ENCODE peak calls at places on chromosomes 16 and 17, in seven cellular contexts. B is astrocyte of the cerebellum, Z is Peyer's patch, R is body of pancreas, A is colonic mucosa, O is mammary epithelial cell, D is foreskin fibroblast. U is an unnamed sample.

GRCh38 chr16:10929853-10930754 is 12.2 kb downstream of the DEXI start:
- DNase-seq in B (no peak), Z (no peak), R (peak), A (no peak), O (no peak), D (no peak), U (no peak)

GRCh38 chr17:17506893-17507464 is 10.8 kb upstream of the RASD1 start:
- DNase-seq in B (no peak), Z (no peak), R (peak), A (peak), O (no peak), D (no peak), U (no peak)

GRCh38 chr17:67608691-67609090 is 109.0 kb upstream of the NOL11 start:
- DNase-seq in B (peak), Z (no peak), R (no peak), A (no peak), O (peak), D (peak), U (peak)

GRCh38 chr16:50861451-50861850 is 119.6 kb downstream of the CYLD start:
- DNase-seq in B (no peak), Z (no peak), R (no peak), A (no peak), O (no peak), D (no peak), U (no peak)

GRCh38 chr16:30030841-30031413 is at the start of gene TLCD3B:
- DNase-seq in B (no peak), Z (no peak), R (no peak), A (no peak), O (no peak), D (no peak), U (no peak)

GRCh38 chr16:67672306-67672705 is 5.7 kb downstream of the C16orf86 start:
- DNase-seq in B (no peak), Z (no peak), R (no peak), A (no peak), O (no peak), D (no peak), U (no peak)

GRCh38 chr16:65763640-65764305 is 602.7 kb upstream of the CDH5 start:
- DNase-seq in B (no peak), Z (no peak), R (no peak), A (no peak), O (no peak), D (no peak), U (no peak)

GRCh38 chr16:85379041-85380001 is 233.8 kb upstream of the GSE1 start:
- DNase-seq in B (no peak), Z (no peak), R (no peak), A (no peak), O (no peak), D (no peak), U (no peak)

GRCh38 chr16:63652091-63652490 is 1469.8 kb downstream of the CDH11 start:
- DNase-seq in B (no peak), Z (no peak), R (no peak), A (no peak), O (no peak), D (no peak), U (no peak)

GRCh38 chr16:90023078-90023447 is 3.8 kb upstream of the DBNDD1 start:
- DNase-seq in B (no peak), Z (no peak), R (no peak), A (no peak), O (no peak), D (peak), U (no peak)

GRCh38 chr17:3964203-3965122 is at the start of gene ATP2A3:
- DNase-seq in B (no peak), Z (peak), R (peak), A (peak), O (no peak), D (peak), U (no peak)

GRCh38 chr17:67746704-67747571 is 29.2 kb downstream of the NOL11 start:
- DNase-seq in B (no peak), Z (no peak), R (no peak), A (peak), O (no peak), D (no peak), U (no peak)

GRCh38 chr17:15485045-15485444 is 17.6 kb upstream of the CDRT4 start:
- DNase-seq in B (no peak), Z (no peak), R (no peak), A (no peak), O (no peak), D (no peak), U (no peak)

DNA sequence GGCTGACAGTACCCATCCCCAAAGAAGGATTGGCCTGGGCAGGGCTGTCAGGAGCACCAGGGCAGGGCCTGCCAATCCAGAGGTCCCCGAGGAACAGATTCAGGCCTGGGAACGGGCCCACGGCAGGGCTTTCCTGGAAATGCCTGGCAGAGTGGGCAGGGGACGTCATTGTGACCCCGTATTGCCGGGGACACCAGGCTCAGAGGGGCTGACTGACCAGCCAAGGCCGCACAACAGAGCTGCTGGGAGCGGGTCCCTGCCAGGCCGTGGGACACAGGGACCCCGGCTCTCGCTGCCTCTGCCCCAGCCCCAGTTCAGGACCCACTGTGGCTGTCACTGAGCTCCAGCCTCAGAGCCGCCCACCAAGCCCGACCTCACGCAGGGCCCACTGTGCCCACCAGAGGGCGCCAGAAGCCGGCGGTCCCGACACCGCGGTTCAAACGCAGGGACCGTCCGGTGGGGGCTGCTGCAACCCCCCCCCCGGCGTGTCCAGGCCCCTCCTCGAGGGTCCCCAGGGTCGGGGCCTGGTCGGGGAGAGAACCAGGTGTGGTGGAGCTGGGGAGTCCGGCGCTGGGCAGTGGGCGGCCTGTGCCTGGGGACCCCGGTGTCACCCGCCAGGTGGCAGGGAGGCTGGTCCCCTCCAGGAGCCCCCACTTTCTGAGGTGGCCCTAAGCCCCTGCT is 15.2 kb upstream of the SSTR5 start:
- DNase-seq in B (no peak), Z (no peak), R (peak), A (peak), O (no peak), D (peak), U (no peak)
- TF ChIP-seq CTCF in B (peak), Z (peak), R (peak), A (peak), O (peak), D (peak), U (peak)

GRCh38 chr17:1933875-1934715 is 91.0 kb downstream of the RTN4RL1 start:
- DNase-seq in B (no peak), Z (no peak), R (no peak), A (no peak), O (no peak), D (no peak), U (no peak)
- H3K4me3 ChIP-seq in B (no peak), Z (no peak), R (no peak), A (no peak), O (no peak), D (no peak), U (no peak)

GRCh38 chr17:66541461-66542182 is 239.2 kb downstream of the PRKCA start:
- DNase-seq in B (no peak), Z (no peak), R (no peak), A (peak), O (peak), D (peak), U (peak)

GRCh38 chr17:66542183-66542966 is 240.0 kb downstream of the PRKCA start:
- DNase-seq in B (peak), Z (no peak), R (no peak), A (no peak), O (peak), D (peak), U (peak)

GRCh38 chr17:66538776-66539175 is 236.4 kb downstream of the PRKCA start:
- DNase-seq in B (no peak), Z (no peak), R (no peak), A (no peak), O (no peak), D (no peak), U (no peak)

GRCh38 chr17:66537518-66537917 is 235.1 kb downstream of the PRKCA start:
- DNase-seq in B (no peak), Z (no peak), R (no peak), A (no peak), O (no peak), D (no peak), U (no peak)

DNA sequence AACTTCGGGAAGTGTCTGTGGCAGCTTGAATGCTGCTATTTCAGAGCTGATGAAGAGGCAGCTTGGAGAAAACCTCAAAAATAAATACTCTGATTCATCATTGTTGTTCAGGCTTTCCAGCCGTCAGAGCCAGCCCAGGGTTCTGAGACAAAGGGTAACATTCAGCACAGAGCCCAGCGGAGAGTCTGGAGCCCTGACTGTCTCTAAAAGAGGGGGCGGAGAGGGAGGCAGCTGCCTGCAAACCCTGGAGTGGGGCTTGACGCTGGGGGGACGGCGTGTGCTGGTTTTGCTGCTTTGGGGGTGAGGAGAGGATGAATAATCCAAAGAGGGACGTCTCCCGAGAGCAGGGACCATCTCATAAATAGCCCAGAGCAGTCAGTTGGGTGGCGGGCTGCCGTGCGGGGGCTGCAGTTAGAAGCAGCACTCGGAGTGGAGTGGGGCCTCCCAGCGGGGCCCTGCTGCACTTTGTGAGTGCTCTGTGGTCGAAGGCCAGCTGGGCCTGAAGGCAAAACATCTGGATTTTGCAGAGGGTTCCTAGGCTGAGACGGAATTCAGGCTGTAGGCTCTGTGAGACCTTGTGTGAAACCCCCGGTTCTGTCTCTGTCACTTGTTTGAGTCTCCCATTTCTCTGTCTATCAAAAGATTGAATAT is 237.8 kb downstream of the PRKCA start:
- DNase-seq in B (peak), Z (no peak), R (no peak), A (no peak), O (peak), D (peak), U (no peak)
- TF ChIP-seq CTCF in B (no peak), Z (no peak), R (no peak), A (no peak), O (no peak), D (no peak), U (no peak)

GRCh38 chr17:45238155-45238774 is 16.6 kb downstream of the FMNL1 start:
- DNase-seq in B (no peak), Z (no peak), R (no peak), A (no peak), O (no peak), D (no peak), U (no peak)

GRCh38 chr17:45241315-45242011 is 19.8 kb downstream of the FMNL1 start:
- DNase-seq in B (no peak), Z (no peak), R (peak), A (peak), O (no peak), D (no peak), U (no peak)

GRCh38 chr17:45242015-45242414 is 19.9 kb downstream of the SPATA32 start:
- DNase-seq in B (no peak), Z (no peak), R (no peak), A (no peak), O (no peak), D (no peak), U (no peak)

GRCh38 chr17:45243750-45244149 is 18.1 kb downstream of the SPATA32 start:
- DNase-seq in B (no peak), Z (no peak), R (no peak), A (peak), O (no peak), D (no peak), U (no peak)

GRCh38 chr17:45240905-45241314 is 19.2 kb downstream of the FMNL1 start:
- DNase-seq in B (no peak), Z (no peak), R (no peak), A (no peak), O (no peak), D (no peak), U (no peak)
- H3K4me3 ChIP-seq in B (peak), Z (no peak), R (no peak), A (no peak), O (no peak), D (no peak), U (no peak)

DNA sequence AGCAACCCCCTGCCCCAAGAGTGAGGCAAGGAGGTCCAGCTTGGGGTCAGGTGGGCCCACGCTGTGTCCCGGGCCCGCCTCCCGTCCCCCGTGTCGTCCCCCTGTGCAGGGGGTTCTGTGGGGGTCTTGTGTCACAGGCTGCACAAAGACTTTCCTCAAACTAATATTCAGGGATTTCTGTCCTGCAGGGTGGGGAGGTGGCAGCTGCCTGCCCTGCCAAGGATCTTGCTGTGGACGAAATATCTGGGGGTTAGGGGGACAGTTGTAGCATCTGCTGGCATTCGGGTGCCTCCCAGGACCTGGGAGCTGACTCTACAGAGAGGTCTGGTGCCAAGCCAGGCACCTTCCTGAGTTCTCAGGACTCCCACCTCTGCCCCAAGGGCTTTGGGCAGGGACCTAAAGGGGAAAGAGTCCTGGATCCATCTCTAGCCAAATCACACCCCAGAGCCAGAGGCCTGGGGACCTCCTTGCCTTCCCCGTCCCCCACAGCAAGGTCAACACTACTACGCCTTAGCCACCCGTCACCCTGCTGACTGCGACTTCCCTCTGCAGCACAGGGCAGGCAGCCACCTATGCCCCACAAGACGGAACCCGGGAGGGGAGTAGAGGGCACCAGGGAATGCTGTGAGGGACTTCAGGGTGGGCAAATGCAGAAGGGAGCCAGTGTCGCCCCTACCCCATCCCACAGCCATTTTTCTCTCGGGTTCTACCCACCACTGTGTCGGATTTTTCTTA is 59.3 kb downstream of the TMEM132E start:
- DNase-seq in B (no peak), Z (no peak), R (no peak), A (no peak), O (no peak), D (no peak), U (no peak)
- TF ChIP-seq CTCF in B (no peak), Z (no peak), R (no peak), A (peak), O (no peak), D (no peak), U (no peak)

GRCh38 chr17:35025541-35025940 is 38.0 kb downstream of the RFFL start:
- DNase-seq in B (no peak), Z (no peak), R (no peak), A (no peak), O (peak), D (no peak), U (no peak)

GRCh38 chr17:35028531-35029262 is 34.8 kb downstream of the RFFL start:
- DNase-seq in B (no peak), Z (no peak), R (no peak), A (no peak), O (peak), D (peak), U (no peak)

GRCh38 chr17:35030780-35031179 is 32.7 kb downstream of the RFFL start:
- DNase-seq in B (no peak), Z (no peak), R (no peak), A (no peak), O (no peak), D (no peak), U (no peak)
- H3K4me3 ChIP-seq in B (no peak), Z (no peak), R (no peak), A (no peak), O (no peak), D (no peak), U (no peak)